ENCODE peak calls at places on chromosome 20, in seven cellular contexts. S, J, C, O, P, V and A are unnamed samples. For H3K36me3, H3K4me1 and H3K9me3, the result is how much of the 10 kb centered on the place peaks cover.

GRCh38 chr20:33343521-33343920 is 57.8 kb downstream of the CDK5RAP1 start:
- DNase-seq in S (no peak), J (no peak), C (no peak), O (no peak), P (no peak), V (no peak), A (no peak)

GRCh38 chr20:14828459-14828858 is 491.0 kb upstream of the FLRT3 start:
- DNase-seq in S (no peak), J (no peak), C (no peak), O (no peak), P (no peak), V (no peak), A (no peak)

GRCh38 chr20:4637081-4637797 is 84.5 kb upstream of the PRND start:
- DNase-seq in S (peak), J (no peak), C (peak), O (peak), P (no peak), V (peak), A (no peak)

GRCh38 chr20:58892126-58892931 is 39.8 kb downstream of the GNAS start:
- DNase-seq in S (peak), J (peak), C (peak), O (peak), P (peak), V (peak), A (peak)

GRCh38 chr20:14997791-14998190 is 660.4 kb upstream of the FLRT3 start:
- DNase-seq in S (peak), J (no peak), C (no peak), O (peak), P (no peak), V (no peak), A (no peak)

GRCh38 chr20:53918949-53919361 is 151.4 kb downstream of the BCAS1 start:
- DNase-seq in S (no peak), J (no peak), C (peak), O (no peak), P (peak), V (no peak), A (no peak)

GRCh38 chr20:43744121-43744520 is 17.3 kb upstream of the GTSF1L start:
- DNase-seq in S (peak), J (no peak), C (no peak), O (peak), P (peak), V (peak), A (no peak)

GRCh38 chr20:53161473-53161872 is 189.3 kb downstream of the TSHZ2 start:
- DNase-seq in S (no peak), J (no peak), C (no peak), O (no peak), P (no peak), V (no peak), A (no peak)

GRCh38 chr20:50858525-50858924 is 63.7 kb downstream of the BCAS4 start:
- DNase-seq in S (no peak), J (no peak), C (no peak), O (no peak), P (no peak), V (no peak), A (no peak)

GRCh38 chr20:48970681-48971370 is 49.3 kb downstream of the ARFGEF2 start:
- DNase-seq in S (no peak), J (no peak), C (no peak), O (no peak), P (no peak), V (no peak), A (no peak)
- H3K36me3 ChIP-seq in S (under half), J (half or more), C (under half), O (half or more), P (half or more), V (under half), A (under half)

DNA sequence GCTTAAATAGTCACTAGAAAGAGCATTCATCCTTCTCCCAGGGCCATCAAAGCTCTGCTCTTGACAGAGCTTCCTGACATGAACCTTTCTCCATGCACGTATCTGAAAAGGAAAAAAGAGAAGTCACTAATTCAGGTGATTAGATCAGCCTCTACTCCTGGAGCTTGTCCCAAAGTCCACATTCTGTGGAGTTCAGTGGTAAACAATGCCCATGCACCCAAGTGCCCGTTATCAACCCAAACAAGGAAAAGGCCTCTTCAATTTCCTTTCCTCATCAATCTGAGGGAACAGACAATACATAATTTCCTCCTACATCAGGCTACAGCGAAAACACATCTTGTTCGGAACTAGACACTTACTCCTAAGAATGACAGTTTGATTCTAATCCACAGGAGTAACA is 129.2 kb upstream of the PCSK2 start:
- DNase-seq in S (no peak), J (no peak), C (no peak), O (no peak), P (no peak), V (no peak), A (no peak)
- H3K4me1 ChIP-seq in S (under half), J (under half), C (under half), O (under half), P (under half), V (under half), A (under half)

GRCh38 chr20:55086421-55086820 is 611.0 kb downstream of the DOK5 start:
- DNase-seq in S (no peak), J (no peak), C (no peak), O (no peak), P (no peak), V (no peak), A (no peak)

GRCh38 chr20:55095745-55096450 is 620.5 kb downstream of the DOK5 start:
- DNase-seq in S (peak), J (no peak), C (no peak), O (no peak), P (no peak), V (no peak), A (no peak)

GRCh38 chr20:55094353-55094861 is 619.0 kb downstream of the DOK5 start:
- DNase-seq in S (no peak), J (no peak), C (no peak), O (no peak), P (no peak), V (no peak), A (no peak)

DNA sequence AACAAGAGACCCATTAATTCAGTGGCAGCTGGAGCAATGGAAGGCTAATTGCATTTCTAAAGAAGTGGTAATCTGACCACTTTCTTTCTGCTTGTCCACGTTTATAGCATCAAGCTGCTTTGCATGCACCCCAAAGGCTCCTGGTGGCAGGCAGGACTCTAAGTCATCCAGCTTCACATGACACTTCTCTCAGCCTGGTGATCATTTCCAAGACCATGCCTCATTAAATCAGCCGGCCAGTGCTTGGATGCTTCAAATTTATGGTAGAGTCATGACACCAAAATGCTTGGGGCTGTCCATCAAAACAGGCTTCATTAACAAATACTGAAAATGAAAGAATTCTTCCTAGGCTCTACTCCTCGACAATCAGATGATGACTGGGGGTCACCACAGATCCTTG is 614.9 kb downstream of the DOK5 start:
- DNase-seq in S (no peak), J (no peak), C (no peak), O (no peak), P (peak), V (no peak), A (no peak)
- H3K9me3 ChIP-seq in S (under half), J (under half), C (under half), O (under half), P (under half), V (under half), A (under half)

GRCh38 chr20:2829376-2829775 is 11.1 kb downstream of the PCED1A start:
- DNase-seq in S (no peak), J (no peak), C (no peak), O (no peak), P (no peak), V (no peak), A (no peak)
- H3K36me3 ChIP-seq in S (under half), J (under half), C (under half), O (under half), P (under half), V (under half), A (under half)

GRCh38 chr20:64139200-64140081 is 24.8 kb upstream of the MYT1 start:
- DNase-seq in S (no peak), J (peak), C (no peak), O (no peak), P (no peak), V (no peak), A (peak)

GRCh38 chr20:64140421-64140820 is 23.8 kb upstream of the MYT1 start:
- DNase-seq in S (no peak), J (peak), C (no peak), O (no peak), P (no peak), V (peak), A (no peak)

GRCh38 chr20:64143018-64143801 is 21.0 kb upstream of the MYT1 start:
- DNase-seq in S (no peak), J (peak), C (no peak), O (no peak), P (no peak), V (no peak), A (peak)

GRCh38 chr20:64142546-64142945 is 21.7 kb upstream of the MYT1 start:
- DNase-seq in S (no peak), J (peak), C (no peak), O (peak), P (no peak), V (no peak), A (peak)

DNA sequence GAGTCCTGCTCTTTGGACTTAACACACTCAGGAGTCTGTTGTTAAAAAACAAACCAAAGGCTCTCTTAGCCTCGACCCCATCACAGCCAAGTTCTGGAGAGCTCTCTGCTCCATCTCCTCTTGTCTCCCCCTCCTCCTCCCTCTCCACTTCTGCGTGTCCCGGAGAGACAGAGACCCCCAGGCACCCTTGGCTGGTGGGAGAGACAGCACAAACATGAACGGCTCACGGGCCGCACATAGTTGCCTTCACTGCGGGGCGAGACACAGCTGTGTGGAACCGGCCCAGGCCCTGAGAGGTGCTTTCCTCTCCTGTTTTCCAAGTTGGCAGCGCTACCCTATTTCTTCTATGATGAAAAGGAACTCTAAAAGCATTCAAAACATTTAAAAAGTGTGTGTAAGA is 23.3 kb upstream of the MYT1 start:
- DNase-seq in S (no peak), J (peak), C (no peak), O (no peak), P (no peak), V (no peak), A (peak)
- H3K4me1 ChIP-seq in S (under half), J (under half), C (under half), O (under half), P (under half), V (under half), A (under half)

GRCh38 chr20:7650081-7650480 is 290.2 kb downstream of the HAO1 start:
- DNase-seq in S (no peak), J (no peak), C (no peak), O (no peak), P (no peak), V (no peak), A (no peak)
- H3K9me3 ChIP-seq in S (under half), J (under half), C (under half), O (under half), P (under half), V (under half), A (under half)

GRCh38 chr20:25282796-25283195 is 34.9 kb downstream of the PYGB start:
- DNase-seq in S (no peak), J (no peak), C (no peak), O (no peak), P (no peak), V (no peak), A (peak)
- H3K36me3 ChIP-seq in S (under half), J (half or more), C (under half), O (half or more), P (half or more), V (under half), A (half or more)